ENCODE peak calls at places on chromosomes 5 and 9, in ten cellular contexts. T is prostate gland, Q is ovary, M is HepG2, U is sigmoid colon, S is HCT116, W is heart left ventricle, H is body of pancreas, P is esophagus squamous epithelium, A is endothelial cell of umbilical vein. G is an unnamed sample. For H3K4me1, the result is how much of the 10 kb centered on the place peaks cover.

GRCh38 chr5:145867806-145868205 is 5.0 kb downstream of the GRXCR2 start:
- DNase-seq in A (no peak), S (no peak), Q (no peak), T (no peak), M (no peak), W (no peak), H (no peak), P (no peak), U (no peak), G (no peak)

GRCh38 chr9:37408933-37409710 is 13.4 kb upstream of the GRHPR start:
- DNase-seq in H (no peak), W (no peak), Q (no peak), S (no peak), M (no peak), T (no peak), A (no peak), U (no peak), P (peak), G (no peak)

GRCh38 chr9:35396560-35397215 is 93.2 kb upstream of the RUSC2 start:
- DNase-seq in A (no peak), T (no peak), S (no peak), Q (no peak), U (no peak), H (no peak), M (no peak), P (no peak), W (peak), G (no peak)

GRCh38 chr5:7857918-7858632 is 7.1 kb upstream of the CFAP90 start:
- DNase-seq in Q (no peak), P (no peak), U (no peak), S (no peak), M (no peak), W (no peak), T (no peak), A (no peak), H (no peak), G (no peak)

GRCh38 chr9:131020862-131021261 is 11.9 kb downstream of the LAMC3 start:
- DNase-seq in U (no peak), T (no peak), H (no peak), S (no peak), A (no peak), Q (no peak), M (no peak), P (no peak), W (no peak), G (no peak)

GRCh38 chr9:26856413-26857032 is 36.1 kb downstream of the CAAP1 start:
- DNase-seq in M (peak), P (no peak), W (no peak), Q (no peak), A (peak), U (no peak), T (peak), H (peak), S (peak), G (no peak)

GRCh38 chr9:93589688-93590087 is 13.3 kb downstream of the PHF2 start:
- DNase-seq in A (peak), T (no peak), P (no peak), U (no peak), Q (peak), M (peak), H (peak), W (no peak), S (no peak), G (no peak)

GRCh38 chr9:81132796-81133195 is 556.6 kb downstream of the TLE1 start:
- DNase-seq in P (no peak), A (no peak), W (no peak), S (no peak), Q (no peak), U (no peak), H (no peak), T (no peak), M (no peak), G (no peak)

GRCh38 chr5:105917189-105917588 is 1753.5 kb downstream of the EFNA5 start:
- DNase-seq in W (no peak), T (no peak), A (no peak), P (no peak), H (no peak), M (no peak), U (no peak), S (no peak), Q (no peak), G (no peak)

GRCh38 chr5:13611604-13612003 is 332.9 kb downstream of the DNAH5 start:
- DNase-seq in H (no peak), S (no peak), T (no peak), U (no peak), P (no peak), M (no peak), W (no peak), A (no peak), Q (no peak), G (no peak)

GRCh38 chr5:141486091-141486490 is 1.3 kb downstream of the PCDHGC4 start:
- DNase-seq in H (no peak), A (no peak), T (no peak), W (no peak), U (no peak), Q (no peak), P (no peak), S (no peak), M (no peak), G (no peak)

GRCh38 chr5:91207248-91207647 is 175.9 kb downstream of the ARRDC3 start:
- DNase-seq in T (no peak), A (no peak), P (no peak), H (no peak), Q (no peak), S (no peak), M (no peak), W (no peak), U (no peak), G (no peak)

GRCh38 chr9:126327016-126327749 is 554 bp downstream of the MVB12B start:
- DNase-seq in A (no peak), M (no peak), U (no peak), S (no peak), P (no peak), T (no peak), H (peak), Q (peak), W (no peak), G (no peak)

GRCh38 chr9:134597957-134598883 is 43.4 kb upstream of the COL5A1 start:
- DNase-seq in U (no peak), W (no peak), P (no peak), M (peak), A (no peak), Q (no peak), S (no peak), T (no peak), H (no peak), G (no peak)

GRCh38 chr9:98864257-98865180 is 57.0 kb downstream of the GALNT12 start:
- DNase-seq in Q (no peak), M (no peak), T (no peak), H (peak), P (no peak), S (no peak), A (no peak), W (peak), U (peak), G (peak)

GRCh38 chr5:123091258-123091987 is 2.4 kb downstream of the PRDM6 start:
- DNase-seq in T (no peak), Q (peak), H (no peak), U (no peak), W (no peak), P (no peak), A (peak), M (no peak), S (no peak), G (no peak)

GRCh38 chr5:132259061-132259851 is 1.8 kb downstream of the PDLIM4 start:
- DNase-seq in A (peak), U (peak), H (peak), W (peak), S (no peak), T (peak), M (no peak), P (no peak), Q (peak), G (peak)

GRCh38 chr5:58759745-58760144 is 176.9 kb downstream of the RAB3C start:
- DNase-seq in M (no peak), W (no peak), S (no peak), H (no peak), P (no peak), U (no peak), T (no peak), A (peak), Q (no peak), G (no peak)

GRCh38 chr9:21510806-21511205 is 28.7 kb upstream of the IFNE start:
- DNase-seq in W (no peak), P (no peak), Q (no peak), T (no peak), A (no peak), H (no peak), U (no peak), M (no peak), S (no peak), G (no peak)

GRCh38 chr5:58582411-58583393 is at the start of gene RAB3C:
- DNase-seq in P (peak), W (peak), A (peak), S (peak), M (peak), H (peak), Q (peak), T (peak), U (peak), G (peak)

GRCh38 chr9:129273136-129273895 is 95.3 kb upstream of the IER5L start:
- DNase-seq in M (no peak), P (no peak), T (no peak), A (no peak), Q (no peak), W (peak), S (no peak), H (no peak), U (peak), G (no peak)

GRCh38 chr5:111256128-111256527 is 31.9 kb downstream of the CAMK4 start:
- DNase-seq in M (no peak), H (no peak), P (no peak), Q (no peak), W (no peak), A (no peak), T (no peak), S (no peak), U (no peak), G (no peak)

GRCh38 chr9:128724744-128725211 is 851 bp upstream of the ZDHHC12 start:
- DNase-seq in M (peak), P (no peak), A (peak), W (peak), T (peak), U (peak), H (peak), S (peak), Q (peak), G (peak)

GRCh38 chr9:20477940-20478620 is 144.2 kb downstream of the MLLT3 start:
- DNase-seq in M (no peak), W (no peak), Q (no peak), S (no peak), T (no peak), P (no peak), U (no peak), A (no peak), H (no peak), G (no peak)

GRCh38 chr9:127553793-127554192 is 58.3 kb upstream of the STXBP1 start:
- DNase-seq in A (no peak), S (no peak), M (no peak), T (no peak), U (no peak), Q (no peak), H (no peak), W (no peak), P (no peak), G (no peak)
- H3K4me1 ChIP-seq in A (under half), S (under half), M (under half), T (under half), U (half or more), Q (under half), H (half or more), W (half or more), P (half or more), G (half or more)

GRCh38 chr5:177307544-177308363 is 3.9 kb downstream of the MXD3 start:
- DNase-seq in M (no peak), S (no peak), Q (no peak), T (no peak), W (no peak), P (no peak), A (no peak), H (peak), U (no peak), G (no peak)

GRCh38 chr5:177308740-177309139 is 3.0 kb downstream of the MXD3 start:
- DNase-seq in T (no peak), H (peak), A (no peak), M (no peak), W (no peak), S (no peak), U (no peak), Q (no peak), P (no peak), G (no peak)

GRCh38 chr5:177309351-177310191 is 2.1 kb downstream of the MXD3 start:
- DNase-seq in M (peak), P (no peak), U (peak), H (peak), T (peak), A (peak), Q (no peak), S (peak), W (peak), G (no peak)

GRCh38 chr5:177304392-177305119 is 957 bp downstream of the PRELID1 start:
- DNase-seq in U (peak), T (no peak), Q (no peak), W (no peak), P (no peak), S (no peak), A (peak), M (peak), H (no peak), G (no peak)

GRCh38 chr5:177306674-177307543 is 3.3 kb downstream of the PRELID1 start:
- DNase-seq in P (no peak), M (no peak), S (no peak), A (no peak), H (no peak), T (no peak), W (no peak), Q (no peak), U (no peak), G (no peak)
- TF ChIP-seq POLR2A in P (no peak), M (no peak), S (no peak), A (peak), H (no peak), T (no peak), W (no peak), Q (no peak), U (no peak), G (no peak)

DNA sequence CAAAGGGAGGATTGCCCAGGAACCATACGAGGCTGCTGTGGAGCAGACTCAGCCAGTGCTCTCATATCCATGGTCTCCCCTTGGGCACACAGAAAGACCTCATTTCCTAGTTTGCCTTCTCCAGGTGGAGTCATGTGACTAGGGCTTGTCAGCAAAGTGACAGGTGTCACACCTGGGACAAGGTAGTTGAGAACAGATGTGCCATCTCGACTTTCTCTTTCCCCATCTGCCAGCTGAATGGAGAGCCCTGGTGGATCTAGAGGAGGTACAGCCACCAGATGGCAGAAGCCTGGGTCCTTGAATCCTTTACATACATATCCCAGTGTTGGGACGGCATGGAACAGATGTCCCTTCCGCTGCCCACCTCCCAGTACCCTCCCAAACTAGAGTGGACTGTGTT is 42.9 kb upstream of the ALDOB start:
- DNase-seq in W (no peak), S (no peak), A (no peak), M (no peak), H (no peak), T (no peak), U (no peak), Q (no peak), P (no peak), G (no peak)
- TF ChIP-seq CTCF in W (no peak), S (peak), A (no peak), M (no peak), H (peak), T (no peak), U (no peak), Q (no peak), P (no peak), G (no peak)

DNA sequence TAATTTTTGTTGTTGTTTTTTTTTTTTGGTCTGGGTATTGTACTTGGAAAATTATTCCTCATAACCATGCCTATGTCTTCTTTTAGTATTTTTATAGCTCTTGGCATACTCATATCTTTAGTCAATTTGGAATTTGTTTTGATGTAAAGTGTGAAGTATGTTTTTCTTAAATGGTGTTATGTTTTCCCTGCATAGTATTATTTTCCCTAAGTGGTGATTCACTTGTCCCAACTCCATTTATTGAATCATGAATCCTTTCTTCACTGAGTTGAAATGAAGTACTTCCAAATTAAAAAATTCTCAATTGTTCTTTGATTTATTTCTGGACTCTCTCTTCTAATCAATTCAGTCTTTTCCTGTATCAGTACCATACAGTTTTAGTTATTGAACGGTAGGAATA is 46.5 kb downstream of the POLK start:
- DNase-seq in A (peak), U (no peak), H (no peak), S (no peak), T (no peak), M (no peak), Q (no peak), P (no peak), W (no peak), G (no peak)
- H3K4me1 ChIP-seq in A (under half), U (under half), H (under half), S (under half), T (under half), M (under half), Q (under half), P (under half), W (under half), G (under half)

DNA sequence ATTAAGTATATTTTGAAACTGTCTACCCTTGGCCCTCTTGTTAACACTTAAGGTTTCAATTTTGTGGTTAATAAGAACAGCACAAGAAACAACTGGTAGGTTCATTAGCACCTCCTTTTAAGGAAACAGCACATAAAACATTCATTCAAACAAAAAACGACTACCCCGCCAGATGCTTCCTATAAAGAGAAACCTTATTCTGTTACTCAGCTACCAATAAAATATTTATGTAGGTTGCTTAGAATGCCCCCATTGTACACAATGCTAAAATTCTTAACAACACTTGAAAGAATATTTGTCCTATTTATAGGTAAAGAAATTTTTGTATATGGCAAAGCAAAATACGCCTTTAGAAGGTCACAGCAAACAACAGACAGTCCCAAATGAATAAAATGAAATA is 23.2 kb downstream of the CDK5RAP2 start:
- DNase-seq in M (no peak), S (no peak), W (no peak), P (no peak), H (no peak), U (no peak), Q (no peak), A (no peak), T (no peak), G (no peak)
- TF ChIP-seq POLR2A in M (no peak), S (no peak), W (no peak), P (no peak), H (no peak), U (no peak), Q (no peak), A (no peak), T (no peak), G (no peak)

GRCh38 chr9:86275962-86276361 is 6.4 kb downstream of the ISCA1 start:
- DNase-seq in Q (no peak), U (no peak), M (no peak), T (no peak), S (no peak), P (no peak), W (no peak), H (no peak), A (no peak), G (no peak)
- TF ChIP-seq CTCF in Q (no peak), U (no peak), M (no peak), T (no peak), S (peak), P (no peak), W (no peak), H (no peak), A (no peak), G (no peak)

GRCh38 chr9:13252852-13253251 is 26.6 kb downstream of the MPDZ start:
- DNase-seq in P (no peak), M (no peak), H (no peak), T (no peak), U (no peak), W (no peak), S (no peak), A (no peak), Q (no peak), G (no peak)
- H3K4me1 ChIP-seq in P (under half), M (under half), H (under half), T (under half), U (under half), W (under half), S (under half), A (under half), Q (under half), G (under half)

DNA sequence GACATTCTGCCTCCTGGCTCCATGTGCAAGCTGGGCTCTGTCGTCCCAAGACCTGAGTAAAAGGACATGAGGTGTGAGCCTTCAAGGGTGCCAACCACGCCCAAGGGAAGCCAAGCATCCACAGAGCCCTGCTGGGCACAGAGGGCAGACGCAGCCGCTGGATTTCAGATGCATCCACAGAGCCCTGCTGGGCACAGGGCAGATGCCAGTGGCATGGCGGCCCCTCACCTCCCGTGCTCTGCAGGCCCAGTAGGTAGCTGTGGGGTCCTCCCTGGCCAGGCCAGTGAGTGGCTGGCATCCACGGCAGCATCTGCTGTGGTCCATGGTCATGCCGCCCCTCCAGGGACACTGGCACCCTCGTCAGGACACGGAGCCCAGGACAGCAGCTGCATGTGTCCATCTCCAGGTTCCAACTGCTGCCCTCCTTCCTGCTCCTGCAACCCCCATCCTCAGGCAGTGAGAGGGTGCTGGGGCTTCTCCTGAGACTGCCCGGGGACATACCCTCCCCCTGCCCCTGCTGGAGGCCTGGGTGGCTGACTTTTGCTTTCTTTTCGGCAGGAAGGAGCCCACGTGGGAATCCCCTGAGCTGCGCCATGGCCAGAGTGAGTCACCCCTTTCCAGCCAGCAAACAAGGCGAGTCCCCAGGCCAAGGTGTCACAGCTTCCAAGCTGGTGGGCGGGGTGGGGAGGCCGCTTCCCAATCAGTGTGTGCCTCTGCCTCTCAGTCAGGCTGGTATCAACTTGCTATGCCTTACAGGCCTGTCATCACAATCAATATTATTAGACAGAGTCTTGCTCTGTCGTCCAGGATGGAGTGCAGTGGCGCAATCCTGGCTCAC is 4.0 kb upstream of the TRAF2 start:
- DNase-seq in A (peak), W (peak), Q (no peak), H (peak), P (no peak), T (no peak), S (peak), M (peak), U (peak), G (no peak)
- TF ChIP-seq POLR2A in A (no peak), W (no peak), Q (no peak), H (no peak), P (no peak), T (no peak), S (no peak), M (no peak), U (no peak), G (no peak)